ENCODE peak calls at places on chromosomes 1 and 21, in four cellular contexts. One of them, this sample, is unnamed.
A peak's percentile ranks its signal among the peaks of the same experiment; 100 is the strongest.

GRCh38 chr1:22503721-22504410 is 52.2 kb downstream of the ZBTB40 start:
- DNase-seq in heart right ventricle: no peak
- DNase-seq in cardiac muscle cell: no peak
- DNase-seq in body of pancreas: no peak
- DNase-seq in this sample: no peak

GRCh38 chr1:18881642-18882431 is 20.5 kb downstream of the ALDH4A1 start:
- DNase-seq in heart right ventricle: no peak
- DNase-seq in cardiac muscle cell: no peak
- DNase-seq in body of pancreas: no peak
- DNase-seq in this sample: peak; percentile 69

GRCh38 chr1:169529068-169529642 is 43.4 kb upstream of the SLC19A2 start:
- DNase-seq in heart right ventricle: no peak
- DNase-seq in cardiac muscle cell: no peak
- DNase-seq in body of pancreas: peak; percentile 74
- DNase-seq in this sample: peak; percentile 97

GRCh38 chr1:211198111-211198510 is 61.1 kb upstream of the RCOR3 start:
- DNase-seq in heart right ventricle: no peak
- DNase-seq in cardiac muscle cell: no peak
- DNase-seq in body of pancreas: no peak
- DNase-seq in this sample: peak; percentile 68

GRCh38 chr1:86151427-86151826 is 5.1 kb downstream of the COL24A1 start:
- DNase-seq in heart right ventricle: no peak
- DNase-seq in cardiac muscle cell: no peak
- DNase-seq in body of pancreas: no peak
- DNase-seq in this sample: peak; percentile 77

GRCh38 chr1:17093822-17094393 is 25.3 kb downstream of the PADI2 start:
- DNase-seq in heart right ventricle: no peak
- DNase-seq in cardiac muscle cell: no peak
- DNase-seq in body of pancreas: no peak
- DNase-seq in this sample: no peak

GRCh38 chr1:193663965-193664364 is 477.6 kb upstream of the B3GALT2 start:
- DNase-seq in heart right ventricle: no peak
- DNase-seq in cardiac muscle cell: no peak
- DNase-seq in body of pancreas: no peak
- DNase-seq in this sample: no peak

GRCh38 chr1:15657026-15657425 is 27.1 kb upstream of the PLEKHM2 start:
- DNase-seq in heart right ventricle: no peak
- DNase-seq in cardiac muscle cell: no peak
- DNase-seq in body of pancreas: no peak
- DNase-seq in this sample: no peak

GRCh38 chr1:244075247-244075722 is 24.2 kb downstream of the ZBTB18 start:
- DNase-seq in heart right ventricle: no peak
- DNase-seq in cardiac muscle cell: no peak
- DNase-seq in body of pancreas: no peak
- DNase-seq in this sample: no peak

GRCh38 chr1:56873213-56873612 is 18.6 kb downstream of the C8A start:
- DNase-seq in heart right ventricle: no peak
- DNase-seq in cardiac muscle cell: no peak
- DNase-seq in body of pancreas: no peak
- DNase-seq in this sample: no peak

GRCh38 chr1:37795340-37796110 is 1.9 kb downstream of the MANEAL start:
- DNase-seq in heart right ventricle: peak; percentile 41
- DNase-seq in cardiac muscle cell: peak; percentile 79
- DNase-seq in body of pancreas: peak; percentile 65
- DNase-seq in this sample: peak; percentile 14

GRCh38 chr1:24770891-24771290 is 25.6 kb downstream of the CLIC4 start:
- DNase-seq in heart right ventricle: no peak
- DNase-seq in cardiac muscle cell: no peak
- DNase-seq in body of pancreas: no peak
- DNase-seq in this sample: no peak

GRCh38 chr1:78607334-78607927 is 12.8 kb upstream of the IFI44L start:
- DNase-seq in heart right ventricle: no peak
- DNase-seq in cardiac muscle cell: peak; percentile 46
- DNase-seq in body of pancreas: no peak
- DNase-seq in this sample: no peak

GRCh38 chr1:155070721-155071556 is 7.4 kb downstream of the EFNA4 start:
- DNase-seq in heart right ventricle: peak; percentile 69
- DNase-seq in cardiac muscle cell: peak; percentile 93
- DNase-seq in body of pancreas: peak; percentile 79
- DNase-seq in this sample: peak; percentile 62

GRCh38 chr1:213985181-213986019 is 2.4 kb upstream of the PROX1 start:
- DNase-seq in heart right ventricle: no peak
- DNase-seq in cardiac muscle cell: peak; percentile 74
- DNase-seq in body of pancreas: no peak
- DNase-seq in this sample: peak; percentile 28

GRCh38 chr1:50080904-50081586 is 27.7 kb upstream of the ELAVL4 start:
- DNase-seq in heart right ventricle: no peak
- DNase-seq in cardiac muscle cell: no peak
- DNase-seq in body of pancreas: no peak
- DNase-seq in this sample: no peak

GRCh38 chr1:191152776-191153175 is 675.1 kb upstream of the BRINP3 start:
- DNase-seq in heart right ventricle: no peak
- DNase-seq in cardiac muscle cell: no peak
- DNase-seq in body of pancreas: no peak
- DNase-seq in this sample: no peak

GRCh38 chr1:21139601-21140000 is 37.1 kb downstream of the EIF4G3 start:
- DNase-seq in heart right ventricle: peak; percentile 64
- DNase-seq in cardiac muscle cell: peak; percentile 42
- DNase-seq in body of pancreas: peak; percentile 32
- DNase-seq in this sample: no peak

GRCh38 chr1:14803002-14803789 is 204.7 kb downstream of the KAZN start:
- DNase-seq in heart right ventricle: no peak
- DNase-seq in cardiac muscle cell: no peak
- DNase-seq in body of pancreas: no peak
- DNase-seq in this sample: no peak

GRCh38 chr1:19664453-19665043 is at the start of gene HTR6:
- DNase-seq in heart right ventricle: no peak
- DNase-seq in cardiac muscle cell: peak; percentile 37
- DNase-seq in body of pancreas: no peak
- DNase-seq in this sample: no peak

GRCh38 chr1:205344010-205344808 is 12.5 kb downstream of the KLHDC8A start:
- DNase-seq in heart right ventricle: no peak
- DNase-seq in cardiac muscle cell: peak; percentile 70
- DNase-seq in body of pancreas: peak; percentile 45
- DNase-seq in this sample: no peak

GRCh38 chr1:214316597-214316996 is 35.6 kb downstream of the SMYD2 start:
- DNase-seq in heart right ventricle: peak; percentile 50
- DNase-seq in cardiac muscle cell: no peak
- DNase-seq in body of pancreas: peak; percentile 54
- DNase-seq in this sample: no peak

GRCh38 chr1:228752604-228753132 is 17.4 kb downstream of the RHOU start:
- DNase-seq in heart right ventricle: no peak
- DNase-seq in cardiac muscle cell: no peak
- DNase-seq in body of pancreas: no peak
- DNase-seq in this sample: no peak

GRCh38 chr1:164716992-164717703 is 158.2 kb downstream of the PBX1 start:
- DNase-seq in heart right ventricle: no peak
- DNase-seq in cardiac muscle cell: no peak
- DNase-seq in body of pancreas: no peak
- DNase-seq in this sample: no peak

GRCh38 chr1:200888349-200888838 is 6.3 kb upstream of the INAVA start:
- DNase-seq in heart right ventricle: no peak
- DNase-seq in cardiac muscle cell: no peak
- DNase-seq in body of pancreas: no peak
- DNase-seq in this sample: no peak

GRCh38 chr1:200890818-200891773 is 3.6 kb upstream of the INAVA start:
- DNase-seq in heart right ventricle: peak; percentile 11
- DNase-seq in cardiac muscle cell: peak; percentile 78
- DNase-seq in body of pancreas: peak; percentile 46
- DNase-seq in this sample: peak; percentile 62

GRCh38 chr1:200889571-200889970 is 5.1 kb upstream of the INAVA start:
- DNase-seq in heart right ventricle: no peak
- DNase-seq in cardiac muscle cell: no peak
- DNase-seq in body of pancreas: no peak
- DNase-seq in this sample: no peak

GRCh38 chr1:200891774-200892157 is 2.9 kb upstream of the INAVA start:
- DNase-seq in heart right ventricle: no peak
- DNase-seq in cardiac muscle cell: peak; percentile 24
- DNase-seq in body of pancreas: peak; percentile 38
- DNase-seq in this sample: no peak

DNA sequence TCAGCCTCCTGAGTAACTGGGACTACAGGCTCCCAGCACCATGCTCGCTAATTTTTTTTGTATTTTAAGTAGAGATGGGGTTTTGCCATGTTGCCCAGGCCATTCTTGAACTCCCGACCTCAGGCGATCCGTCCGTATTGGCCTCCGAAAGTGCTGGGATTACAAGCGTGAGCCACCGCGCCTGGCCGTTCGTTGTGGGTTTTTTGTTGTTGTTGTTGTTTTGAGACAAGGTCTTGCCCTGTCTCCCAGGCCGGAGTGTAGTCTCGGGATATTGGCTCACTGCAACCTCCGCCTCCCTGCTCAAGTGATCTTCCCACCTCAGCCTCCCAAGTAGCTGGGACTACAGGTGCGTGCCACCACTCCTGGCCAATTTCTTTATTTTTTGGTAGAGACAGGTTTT is 4.7 kb upstream of the INAVA start:
- DNase-seq in heart right ventricle: no peak
- DNase-seq in cardiac muscle cell: no peak
- DNase-seq in body of pancreas: no peak
- DNase-seq in this sample: no peak
- H3K4me1 ChIP-seq in heart right ventricle: peaks cover 9% of the 10 kb centered on the region
- H3K4me1 ChIP-seq in cardiac muscle cell: peaks cover 14% of the 10 kb centered on the region
- H3K4me1 ChIP-seq in body of pancreas: peaks cover 33% of the 10 kb centered on the region
- H3K4me1 ChIP-seq in this sample: peaks cover 12% of the 10 kb centered on the region

DNA sequence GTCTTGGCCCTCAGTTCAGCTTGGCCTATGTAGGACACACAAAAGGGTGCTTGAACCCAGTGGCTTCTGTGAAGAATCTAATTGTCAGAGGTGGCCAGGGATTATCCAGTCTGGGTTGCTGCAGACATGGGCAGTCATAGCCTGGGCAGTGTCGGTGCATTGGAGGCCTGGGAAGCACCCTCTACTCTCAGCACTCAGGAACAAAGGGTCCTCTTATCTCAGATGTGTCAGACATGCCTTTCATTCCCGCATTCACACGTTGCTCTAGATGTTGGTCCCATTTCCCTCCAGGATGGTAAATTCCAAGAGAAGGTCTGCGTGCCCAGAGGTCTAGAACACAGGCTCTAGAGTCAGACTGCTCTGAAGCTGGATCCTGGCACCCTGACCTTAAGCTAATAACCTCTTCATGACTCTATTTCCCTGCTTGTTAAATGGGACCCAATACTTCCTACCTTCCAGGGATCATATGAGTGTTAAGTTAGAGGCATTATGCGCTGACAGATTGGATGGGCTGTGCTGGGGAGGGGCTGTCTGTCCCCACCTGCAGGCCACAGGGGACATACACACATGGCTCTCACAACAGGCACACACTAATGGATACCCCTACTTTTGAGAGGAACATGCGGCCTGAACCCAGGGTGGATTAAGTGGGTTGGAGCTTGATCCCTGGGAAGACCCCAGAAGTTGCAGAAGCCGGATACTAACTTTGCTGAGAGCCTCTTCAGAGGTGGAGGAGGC is 16.5 kb upstream of the EDN2 start:
- DNase-seq in heart right ventricle: no peak
- DNase-seq in cardiac muscle cell: peak; percentile 75
- DNase-seq in body of pancreas: no peak
- DNase-seq in this sample: peak; percentile 62
- H3K27ac ChIP-seq in heart right ventricle: no peak overlapping the region
- H3K27ac ChIP-seq in cardiac muscle cell: peak overlapping the region; percentile 78
- H3K27ac ChIP-seq in body of pancreas: peak overlapping the region; percentile 80
- H3K27ac ChIP-seq in this sample: peak overlapping the region; percentile 0

GRCh38 chr21:33993286-33994231 is 78.0 kb upstream of the ATP5PO start:
- DNase-seq in heart right ventricle: peak; percentile 25
- DNase-seq in cardiac muscle cell: no peak
- DNase-seq in body of pancreas: no peak
- DNase-seq in this sample: no peak

GRCh38 chr21:33998402-33998801 is 75.0 kb upstream of the MRPS6 start:
- DNase-seq in heart right ventricle: no peak
- DNase-seq in cardiac muscle cell: no peak
- DNase-seq in body of pancreas: no peak
- DNase-seq in this sample: no peak

GRCh38 chr21:33994373-33994772 is 78.8 kb upstream of the ATP5PO start:
- DNase-seq in heart right ventricle: no peak
- DNase-seq in cardiac muscle cell: no peak
- DNase-seq in body of pancreas: no peak
- DNase-seq in this sample: no peak

GRCh38 chr21:33998809-33999208 is 74.6 kb upstream of the MRPS6 start:
- DNase-seq in heart right ventricle: no peak
- DNase-seq in cardiac muscle cell: no peak
- DNase-seq in body of pancreas: no peak
- DNase-seq in this sample: no peak

GRCh38 chr21:33997432-33997831 is 75.9 kb upstream of the MRPS6 start:
- DNase-seq in heart right ventricle: no peak
- DNase-seq in cardiac muscle cell: no peak
- DNase-seq in body of pancreas: no peak
- DNase-seq in this sample: no peak
- TF ChIP-seq CTCF in heart right ventricle: no peak
- TF ChIP-seq CTCF in cardiac muscle cell: no peak
- TF ChIP-seq CTCF in body of pancreas: no peak
- TF ChIP-seq CTCF in this sample: no peak

GRCh38 chr1:58887059-58887458 is 103.2 kb upstream of the JUN start:
- DNase-seq in heart right ventricle: no peak
- DNase-seq in cardiac muscle cell: no peak
- DNase-seq in body of pancreas: no peak
- DNase-seq in this sample: no peak

GRCh38 chr1:58883888-58884482 is 100.1 kb upstream of the JUN start:
- DNase-seq in heart right ventricle: no peak
- DNase-seq in cardiac muscle cell: peak; percentile 77
- DNase-seq in body of pancreas: no peak
- DNase-seq in this sample: no peak

GRCh38 chr1:58884706-58885661 is 101.1 kb upstream of the JUN start:
- DNase-seq in heart right ventricle: no peak
- DNase-seq in cardiac muscle cell: peak; percentile 51
- DNase-seq in body of pancreas: peak; percentile 88
- DNase-seq in this sample: no peak

GRCh38 chr1:58886611-58887010 is 102.8 kb upstream of the JUN start:
- DNase-seq in heart right ventricle: no peak
- DNase-seq in cardiac muscle cell: no peak
- DNase-seq in body of pancreas: no peak
- DNase-seq in this sample: no peak

DNA sequence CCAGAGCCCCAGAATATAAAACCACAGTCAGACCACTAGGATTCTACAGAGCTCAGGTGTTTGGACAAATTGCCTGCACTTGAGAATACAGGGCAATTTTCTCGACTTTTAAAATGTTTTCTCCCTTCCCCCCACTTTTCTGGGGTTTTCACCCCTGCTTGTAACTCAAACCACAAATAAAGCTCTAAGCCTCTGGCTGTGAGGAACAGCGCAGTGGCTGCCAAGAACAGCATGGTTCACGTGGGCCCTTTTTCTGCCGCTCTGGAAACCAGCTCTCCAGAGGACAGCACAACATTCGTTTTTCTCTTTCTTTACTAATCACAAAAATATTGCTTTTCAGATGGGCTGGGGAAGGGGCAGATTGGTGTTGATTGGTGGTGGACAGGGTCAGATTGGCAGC is 102.2 kb upstream of the JUN start:
- DNase-seq in heart right ventricle: no peak
- DNase-seq in cardiac muscle cell: no peak
- DNase-seq in body of pancreas: peak; percentile 37
- DNase-seq in this sample: no peak
- H3K4me1 ChIP-seq in heart right ventricle: peaks cover 45% of the 10 kb centered on the region
- H3K4me1 ChIP-seq in cardiac muscle cell: peaks cover 26% of the 10 kb centered on the region
- H3K4me1 ChIP-seq in body of pancreas: peaks cover 60% of the 10 kb centered on the region
- H3K4me1 ChIP-seq in this sample: peaks cover 10% of the 10 kb centered on the region